ENCODE peak calls at places on chromosome 2, in five cellular contexts. A is astrocyte, V is AG04450, W is body of pancreas, D is stomach. X is an unnamed sample.

GRCh38 chr2:11682590-11682915 is 12.6 kb upstream of the NTSR2 start:
- DNase-seq in A (no peak), V (no peak), W (no peak), D (peak), X (no peak)

GRCh38 chr2:216743781-216744180 is 48.4 kb upstream of the IGFBP5 start:
- DNase-seq in A (peak), V (no peak), W (no peak), D (no peak), X (no peak)

GRCh38 chr2:238286095-238286494 is 2.3 kb downstream of the PER2 start:
- DNase-seq in A (no peak), V (no peak), W (peak), D (no peak), X (no peak)

GRCh38 chr2:134683561-134684112 is 35.2 kb downstream of the TMEM163 start:
- DNase-seq in A (peak), V (no peak), W (peak), D (no peak), X (no peak)

GRCh38 chr2:237591379-237591881 is 896 bp upstream of the RAB17 start:
- DNase-seq in A (no peak), V (no peak), W (peak), D (no peak), X (peak)

GRCh38 chr2:11744631-11745394 is 1.6 kb upstream of the LPIN1 start:
- DNase-seq in A (peak), V (no peak), W (no peak), D (no peak), X (peak)

GRCh38 chr2:48600204-48600813 is 17.3 kb upstream of the GTF2A1L start:
- DNase-seq in A (peak), V (peak), W (no peak), D (no peak), X (peak)

GRCh38 chr2:29931818-29932217 is 10.4 kb upstream of the ALK start:
- DNase-seq in A (no peak), V (no peak), W (no peak), D (no peak), X (no peak)

GRCh38 chr2:134170700-134171099 is 83.2 kb upstream of the MGAT5 start:
- DNase-seq in A (no peak), V (no peak), W (no peak), D (no peak), X (no peak)

GRCh38 chr2:18777250-18777812 is 188.0 kb upstream of the NT5C1B start:
- DNase-seq in A (no peak), V (no peak), W (no peak), D (no peak), X (no peak)

GRCh38 chr2:225415809-225416208 is 16.3 kb downstream of the NYAP2 start:
- DNase-seq in A (no peak), V (no peak), W (no peak), D (no peak), X (no peak)

DNA sequence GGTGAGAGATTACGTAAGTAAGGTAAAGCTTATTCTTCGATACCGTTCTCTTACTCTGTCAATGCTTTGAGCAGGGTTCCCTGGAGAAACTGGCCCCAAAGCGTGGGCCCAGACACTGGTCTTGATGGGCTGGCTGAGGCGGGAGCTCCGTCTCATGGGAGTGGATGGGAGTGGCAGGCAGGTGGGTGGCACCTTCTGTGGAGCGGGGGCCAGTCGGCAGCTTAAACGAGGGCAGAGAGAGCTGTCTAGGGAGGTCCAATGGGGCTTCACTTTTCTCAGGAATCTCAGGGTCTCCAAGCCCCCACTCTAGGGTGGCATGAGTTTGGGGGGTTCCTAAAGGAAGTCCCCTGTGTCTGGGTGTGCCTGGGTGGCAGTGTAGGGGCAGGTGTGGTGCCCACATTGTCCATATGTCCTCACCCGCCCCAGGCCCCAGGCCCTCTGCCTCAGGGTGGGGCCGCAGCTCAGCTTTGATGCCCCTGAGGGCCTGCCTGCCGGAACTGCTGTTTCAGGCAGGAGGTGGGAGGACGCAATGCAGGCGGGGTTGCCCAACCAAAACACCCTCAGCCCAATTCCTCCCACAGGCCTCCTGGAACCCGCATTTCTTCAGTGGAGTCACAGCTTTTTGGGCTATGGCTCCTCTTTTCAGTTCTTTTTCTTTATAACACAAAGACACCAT is 32.5 kb upstream of the FOSL2 start:
- DNase-seq in A (no peak), V (no peak), W (no peak), D (no peak), X (no peak)
- H3K4me3 ChIP-seq in A (no peak), V (no peak), W (no peak), D (no peak), X (no peak)

DNA sequence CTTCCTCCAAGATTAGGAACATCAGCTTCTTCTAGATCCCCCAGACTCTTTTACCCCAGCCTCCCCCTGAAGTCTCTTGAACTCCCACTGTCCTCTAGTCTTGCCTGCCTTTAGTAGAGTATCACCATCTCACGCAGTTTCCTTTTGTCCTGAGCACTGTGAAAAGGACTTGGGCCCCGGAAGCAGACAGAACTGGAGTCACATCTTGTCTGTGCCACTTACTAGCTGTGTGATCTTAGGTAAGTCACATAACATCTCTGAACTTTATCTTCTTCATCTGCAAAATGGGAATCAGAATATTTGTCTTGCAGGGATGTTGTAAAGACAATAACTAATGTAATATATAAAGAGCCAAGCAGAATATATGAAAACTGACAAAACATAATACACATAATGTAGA is 8.4 kb upstream of the TRABD2A start:
- DNase-seq in A (no peak), V (no peak), W (no peak), D (no peak), X (no peak)
- H3K4me3 ChIP-seq in A (no peak), V (peak), W (no peak), D (no peak), X (peak)

DNA sequence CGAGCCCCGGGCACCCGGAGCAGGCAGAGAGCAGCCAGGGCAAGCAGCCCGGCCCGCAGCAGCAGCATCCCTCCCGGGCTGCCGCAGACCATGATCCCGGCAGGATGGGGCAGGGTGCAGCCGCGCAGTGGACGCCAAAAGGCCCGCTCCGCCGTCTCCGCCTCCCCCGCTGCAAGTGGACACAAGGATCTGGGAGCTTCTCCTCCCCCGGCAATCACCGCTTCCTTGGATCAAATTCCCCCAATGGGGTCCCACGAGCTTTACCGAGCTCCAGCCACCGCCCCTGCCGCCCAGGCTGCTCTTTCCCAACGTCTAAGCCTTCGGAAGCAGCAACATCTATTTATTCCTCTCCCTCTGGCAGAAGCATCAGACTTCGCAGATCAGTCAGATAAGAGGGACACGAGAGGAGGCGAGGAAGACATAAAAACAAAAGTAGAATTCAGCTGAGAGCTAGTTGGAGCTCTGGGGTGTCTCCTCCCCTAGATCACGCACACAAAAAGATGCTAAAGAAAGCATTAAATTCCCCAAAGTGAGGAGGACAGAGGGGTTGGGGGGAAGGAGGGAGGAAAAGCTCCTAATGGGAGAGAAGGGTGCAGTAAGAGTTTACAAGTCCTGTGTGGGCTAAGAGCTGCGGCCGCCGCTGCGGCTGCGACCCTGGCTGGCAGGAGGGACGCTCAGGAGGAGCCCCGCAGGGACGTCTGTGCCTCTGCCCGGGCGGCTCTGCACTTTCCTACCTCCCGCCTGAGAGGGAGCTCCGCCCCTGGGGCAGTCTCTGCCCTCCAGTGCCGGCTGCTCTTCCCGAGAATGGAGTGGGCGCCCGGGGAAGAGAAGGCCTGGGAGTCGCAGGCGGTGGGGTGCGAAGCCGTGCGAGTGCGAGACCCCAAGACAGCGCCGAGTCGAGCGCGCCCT is at the start of gene FRZB:
- DNase-seq in A (peak), V (peak), W (peak), D (peak), X (peak)
- H3K4me3 ChIP-seq in A (peak), V (peak), W (no peak), D (peak), X (peak)

GRCh38 chr2:121793816-121794215 is 38.4 kb downstream of the TSN start:
- DNase-seq in A (no peak), V (no peak), W (no peak), D (no peak), X (no peak)

GRCh38 chr2:121791801-121792221 is 36.4 kb downstream of the TSN start:
- DNase-seq in A (peak), V (no peak), W (no peak), D (no peak), X (no peak)

GRCh38 chr2:121794233-121794632 is 38.8 kb downstream of the TSN start:
- DNase-seq in A (no peak), V (no peak), W (no peak), D (no peak), X (no peak)

GRCh38 chr2:121798617-121799016 is 43.2 kb downstream of the TSN start:
- DNase-seq in A (no peak), V (no peak), W (no peak), D (no peak), X (peak)

GRCh38 chr2:121796239-121796638 is 40.8 kb downstream of the TSN start:
- DNase-seq in A (no peak), V (no peak), W (no peak), D (no peak), X (no peak)
- H3K4me3 ChIP-seq in A (no peak), V (no peak), W (no peak), D (no peak), X (no peak)

GRCh38 chr2:164913011-164913410 is 42.3 kb downstream of the SLC38A11 start:
- DNase-seq in A (no peak), V (no peak), W (no peak), D (no peak), X (no peak)
- H3K4me3 ChIP-seq in A (no peak), V (no peak), W (no peak), D (no peak), X (no peak)

GRCh38 chr2:200406379-200406778 is 99.9 kb downstream of the SPATS2L start:
- DNase-seq in A (peak), V (no peak), W (no peak), D (no peak), X (peak)

GRCh38 chr2:200404615-200405014 is 98.1 kb downstream of the SPATS2L start:
- DNase-seq in A (no peak), V (no peak), W (no peak), D (no peak), X (no peak)

GRCh38 chr2:200405599-200406298 is 99.3 kb downstream of the SPATS2L start:
- DNase-seq in A (peak), V (peak), W (peak), D (no peak), X (peak)

GRCh38 chr2:200411831-200412230 is 98.0 kb downstream of the KCTD18 start:
- DNase-seq in A (peak), V (no peak), W (no peak), D (no peak), X (peak)

DNA sequence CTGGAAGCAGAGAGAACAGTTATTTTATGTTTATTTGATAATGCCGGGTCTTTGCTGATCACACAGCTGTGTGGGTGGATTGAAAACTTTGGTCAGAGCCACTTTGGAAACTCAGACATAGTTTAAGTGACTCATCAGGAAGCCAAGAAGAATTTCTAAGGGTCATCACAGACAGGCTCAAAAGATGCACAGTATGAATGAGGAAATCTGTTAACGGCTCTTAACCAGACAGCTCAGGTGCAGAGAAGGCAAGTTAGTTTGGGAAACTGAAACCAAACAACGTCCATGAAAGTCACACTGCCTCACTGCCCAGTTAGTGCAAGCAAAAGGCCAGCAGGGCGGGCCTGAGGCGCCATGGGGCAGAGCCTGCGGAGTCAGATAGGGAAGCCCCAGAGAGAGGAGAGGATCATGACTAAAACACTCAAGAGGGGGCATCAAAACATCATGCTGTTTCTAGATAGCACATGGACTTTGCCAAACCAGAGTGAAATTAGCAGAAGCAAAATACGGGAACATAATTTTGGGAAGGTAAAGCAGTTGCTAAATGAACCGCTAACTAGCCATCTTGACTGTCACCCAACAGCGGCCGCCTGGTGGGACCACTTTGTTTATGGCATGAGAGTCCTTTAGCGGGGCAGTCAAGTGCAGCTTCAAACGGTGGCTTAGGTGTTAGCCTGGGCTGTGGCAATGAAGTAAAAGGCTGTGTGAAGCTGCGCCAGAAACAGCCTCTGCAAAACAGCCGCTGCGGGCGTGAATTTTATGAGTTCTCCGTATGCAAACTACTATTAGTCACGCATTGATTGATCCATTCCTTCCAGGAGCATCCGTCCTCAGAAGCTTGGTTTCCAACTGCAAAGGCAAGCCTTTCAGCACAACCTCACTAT is 101.2 kb downstream of the KCTD18 start:
- DNase-seq in A (peak), V (peak), W (no peak), D (peak), X (peak)
- H3K4me3 ChIP-seq in A (peak), V (peak), W (no peak), D (no peak), X (peak)

GRCh38 chr2:120245933-120246332 is 6.7 kb upstream of the RALB start:
- DNase-seq in A (no peak), V (no peak), W (no peak), D (no peak), X (no peak)
- H3K4me3 ChIP-seq in A (no peak), V (no peak), W (no peak), D (no peak), X (no peak)

GRCh38 chr2:169513094-169513493 is 3.6 kb downstream of the KLHL41 start:
- DNase-seq in A (no peak), V (no peak), W (no peak), D (no peak), X (no peak)

GRCh38 chr2:169509955-169510354 is 453 bp downstream of the KLHL41 start:
- DNase-seq in A (no peak), V (no peak), W (no peak), D (no peak), X (no peak)

GRCh38 chr2:169513926-169514325 is 4.4 kb downstream of the KLHL41 start:
- DNase-seq in A (no peak), V (no peak), W (no peak), D (no peak), X (no peak)

GRCh38 chr2:169511818-169512217 is 2.3 kb downstream of the KLHL41 start:
- DNase-seq in A (no peak), V (no peak), W (no peak), D (no peak), X (no peak)

GRCh38 chr2:169512525-169512924 is 3.0 kb downstream of the KLHL41 start:
- DNase-seq in A (peak), V (no peak), W (no peak), D (no peak), X (peak)
- H3K4me3 ChIP-seq in A (no peak), V (no peak), W (no peak), D (no peak), X (no peak)

X was measured in GM23248.